ENCODE peak calls at places on chromosome 18, in four cellular contexts. O is transverse colon, R is endothelial cell of umbilical vein, V is HepG2. C is an unnamed sample.

GRCh38 chr18:74869904-74870863 is 272.5 kb downstream of the ZNF407 start:
- DNase-seq in V (no peak), R (no peak), O (no peak), C (no peak)

GRCh38 chr18:5309888-5310470 is 14.5 kb upstream of the ZBTB14 start:
- DNase-seq in R (no peak), O (no peak), V (no peak), C (no peak)

GRCh38 chr18:62399781-62400308 is 74.7 kb downstream of the TNFRSF11A start:
- DNase-seq in R (peak), V (peak), O (peak), C (no peak)

GRCh38 chr18:12362473-12363174 is 14.4 kb downstream of the AFG3L2 start:
- DNase-seq in O (no peak), R (no peak), V (no peak), C (no peak)

GRCh38 chr18:34764451-34764850 is 54.4 kb downstream of the DTNA start:
- DNase-seq in R (no peak), O (no peak), V (no peak), C (no peak)

GRCh38 chr18:62571648-62572047 is 48.8 kb downstream of the ZCCHC2 start:
- DNase-seq in O (no peak), R (no peak), V (no peak), C (no peak)

GRCh38 chr18:76354348-76354747 is 140.7 kb downstream of the ZNF516 start:
- DNase-seq in V (no peak), O (no peak), R (peak), C (peak)

GRCh38 chr18:61400714-61401113 is 67.5 kb downstream of the CDH20 start:
- DNase-seq in R (peak), O (no peak), V (no peak), C (no peak)

GRCh38 chr18:8657873-8658521 is 47.4 kb upstream of the MTCL1 start:
- DNase-seq in V (no peak), R (no peak), O (no peak), C (no peak)

GRCh38 chr18:59718108-59719057 is 21.2 kb upstream of the CCBE1 start:
- DNase-seq in R (peak), O (no peak), V (no peak), C (no peak)

GRCh38 chr18:26133652-26134051 is at the start of gene PSMA8:
- DNase-seq in V (no peak), R (peak), O (peak), C (no peak)

GRCh38 chr18:51123046-51123395 is 74.5 kb downstream of the MEX3C start:
- DNase-seq in R (no peak), V (no peak), O (no peak), C (no peak)

GRCh38 chr18:37309861-37310260 is 255.7 kb downstream of the CELF4 start:
- DNase-seq in V (peak), O (no peak), R (no peak), C (no peak)

GRCh38 chr18:78974115-78974740 is 5.4 kb upstream of the SALL3 start:
- DNase-seq in O (no peak), V (no peak), R (no peak), C (no peak)

GRCh38 chr18:77054288-77054605 is 78.3 kb downstream of the MBP start:
- DNase-seq in V (no peak), O (no peak), R (no peak), C (no peak)

GRCh38 chr18:11991021-11991770 is 9.9 kb downstream of the IMPA2 start:
- DNase-seq in V (no peak), O (no peak), R (no peak), C (no peak)

GRCh38 chr18:12422936-12423335 is 15.2 kb downstream of the PRELID3A start:
- DNase-seq in V (peak), R (no peak), O (no peak), C (no peak)

GRCh38 chr18:43934322-43935050 is 657.2 kb upstream of the SYT4 start:
- DNase-seq in R (no peak), O (no peak), V (no peak), C (no peak)

DNA sequence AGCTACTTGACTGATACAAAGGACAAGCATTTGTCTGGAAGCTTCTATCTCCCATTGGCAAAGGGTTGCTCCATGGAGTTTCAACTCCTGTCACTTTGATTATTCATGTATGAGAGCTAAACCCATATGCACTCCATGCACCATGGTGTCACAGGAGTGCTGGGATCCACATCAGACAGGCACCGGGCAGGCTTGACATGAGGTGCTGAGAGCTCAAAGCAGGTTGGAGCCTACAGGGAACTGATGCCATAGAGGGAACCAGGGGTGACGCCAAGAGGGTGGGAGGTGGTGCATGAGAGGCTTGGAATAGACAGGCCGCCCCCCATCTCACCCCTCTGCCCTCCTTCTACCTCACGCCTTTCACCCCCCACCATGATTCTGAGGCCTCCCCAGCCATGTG is 199.8 kb upstream of the CCDC68 start:
- DNase-seq in V (no peak), O (no peak), R (no peak), C (peak)
- H3K4me3 ChIP-seq in V (no peak), O (no peak), R (no peak), C (no peak)

DNA sequence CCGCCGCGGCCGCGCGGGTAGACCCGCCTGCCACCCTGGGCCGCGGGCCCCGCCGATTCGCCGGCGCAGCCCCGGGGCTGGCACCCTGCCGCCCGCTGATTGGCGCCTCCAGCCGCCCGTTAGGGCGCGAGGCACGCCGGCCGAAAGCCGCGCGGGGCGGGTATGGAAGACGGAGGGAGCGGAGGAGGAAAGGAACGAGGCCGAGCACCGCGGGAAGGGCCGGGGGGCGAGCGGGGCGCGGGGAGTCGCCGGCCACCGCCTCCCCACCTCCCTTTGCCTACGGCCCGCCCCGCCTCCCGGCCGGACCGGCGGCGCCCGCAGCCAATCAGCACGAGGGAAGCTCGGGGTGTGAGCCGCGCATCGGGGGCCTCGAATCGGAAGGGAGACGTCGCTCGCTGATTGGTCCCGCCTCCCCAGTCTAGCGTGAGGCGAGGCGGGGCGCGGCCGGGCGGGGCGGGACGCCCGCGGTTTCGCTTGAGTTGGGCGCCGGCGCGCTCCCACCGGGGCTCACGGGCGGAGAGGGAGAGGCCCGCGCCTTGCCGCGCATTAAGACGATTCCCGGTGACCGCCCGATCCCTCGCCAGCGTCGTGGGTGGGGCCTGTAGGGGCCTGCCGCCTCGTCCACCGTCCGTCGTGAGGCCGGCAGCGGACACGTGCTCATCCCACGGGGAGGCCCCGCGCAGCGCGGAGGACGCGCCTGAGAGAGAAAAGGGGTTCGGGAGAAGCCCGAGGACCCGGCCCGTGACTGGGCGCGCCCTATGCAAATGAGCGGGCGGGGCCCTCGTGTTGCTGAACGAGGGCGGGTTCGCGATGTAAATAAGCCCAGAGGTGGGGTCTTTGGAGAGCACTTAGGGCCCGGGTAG is 616 bp upstream of the SMAD2 start:
- DNase-seq in V (peak), O (peak), R (peak), C (peak)
- TF ChIP-seq POLR2A in V (no peak), O (peak), R (no peak), C (peak)

GRCh38 chr18:46110406-46110805 is 6.2 kb downstream of the HAUS1 start:
- DNase-seq in O (no peak), R (no peak), V (no peak), C (no peak)

GRCh38 chr18:46109386-46109785 is 5.2 kb downstream of the HAUS1 start:
- DNase-seq in O (no peak), V (no peak), R (no peak), C (no peak)

GRCh38 chr18:46113751-46114150 is 9.6 kb downstream of the HAUS1 start:
- DNase-seq in O (no peak), R (peak), V (no peak), C (no peak)
- H3K27ac ChIP-seq in O (no peak), R (no peak), V (no peak), C (no peak)

DNA sequence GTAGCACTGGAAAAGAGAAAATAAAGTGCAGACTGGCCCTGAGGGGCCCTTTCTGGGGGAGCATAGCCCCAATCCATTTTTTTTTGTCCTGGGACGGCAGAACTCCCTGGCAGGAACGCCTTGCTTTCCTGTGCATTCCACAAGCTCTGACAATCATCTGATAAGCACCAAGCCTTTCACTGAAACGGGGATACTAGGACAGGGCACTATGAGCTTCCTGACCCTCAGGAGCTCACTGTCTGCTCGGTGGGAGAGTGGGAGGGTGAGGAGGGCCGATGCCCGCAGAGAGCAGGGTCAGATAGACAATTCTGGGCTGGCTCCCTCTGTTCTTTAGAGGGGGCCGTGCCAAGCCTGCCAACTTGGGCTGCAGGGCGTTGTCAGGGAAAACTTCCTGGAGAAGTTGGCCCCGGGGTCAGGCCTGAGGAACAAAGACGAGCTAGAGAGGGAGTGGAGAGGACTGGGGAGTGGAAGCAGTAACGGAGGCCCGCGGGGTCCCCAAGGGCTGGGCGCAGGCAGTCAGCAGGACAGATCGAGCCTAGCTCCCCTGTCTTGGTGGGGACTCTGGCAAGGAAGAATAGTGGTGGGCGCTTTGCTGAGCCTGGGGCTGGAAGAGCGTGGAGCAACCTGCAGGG is 82.0 kb downstream of the CTAGE1 start:
- DNase-seq in V (no peak), O (peak), R (peak), C (no peak)
- H3K4me3 ChIP-seq in V (no peak), O (peak), R (no peak), C (no peak)

DNA sequence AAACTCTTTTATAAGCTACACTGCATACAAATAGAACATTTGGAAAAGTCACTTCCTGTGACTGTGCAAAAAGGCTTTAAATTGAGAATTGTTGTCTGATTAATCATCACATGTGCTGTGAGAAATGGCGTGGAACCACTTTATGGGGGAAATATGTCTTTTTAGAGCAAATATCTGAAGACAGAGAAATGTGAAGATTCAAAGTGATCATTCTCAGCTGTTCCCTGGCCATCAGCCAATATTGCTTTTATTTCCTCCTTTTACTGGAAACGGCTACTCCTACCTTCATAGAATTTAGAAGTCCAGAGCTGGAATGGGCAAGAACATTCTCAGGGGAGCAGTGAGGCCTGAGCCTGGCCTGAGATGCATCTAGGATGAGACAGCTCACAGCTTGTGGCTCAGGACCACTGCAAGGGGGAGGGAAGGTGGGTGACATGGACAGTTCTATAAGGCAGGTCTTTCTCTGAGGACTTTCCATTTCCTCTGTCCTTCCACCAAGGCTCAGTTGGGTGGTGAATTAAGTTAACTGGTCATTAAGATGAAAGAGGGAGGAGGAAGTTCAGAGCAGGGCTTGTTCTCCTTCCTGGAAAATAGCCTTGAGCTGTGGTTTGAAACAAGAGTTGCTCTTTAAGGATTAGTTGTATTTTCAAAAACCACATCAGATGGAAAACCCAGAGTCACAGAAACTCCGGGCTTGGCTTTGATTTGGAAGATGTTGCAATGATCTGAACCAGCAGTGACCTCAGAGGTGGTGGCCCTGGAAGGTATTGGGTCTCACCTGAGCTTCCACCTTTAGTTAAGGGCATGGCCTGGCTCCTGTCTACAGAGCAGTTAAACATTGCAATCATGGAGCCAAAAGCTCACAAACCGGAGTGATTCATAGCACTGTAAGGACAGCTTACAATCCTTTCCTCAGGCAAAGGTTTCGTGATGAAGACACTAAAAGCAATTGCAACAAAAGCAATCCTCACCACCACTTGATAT is 144.3 kb downstream of the VAPA start:
- DNase-seq in O (no peak), V (no peak), R (peak), C (no peak)
- TF ChIP-seq POLR2A in O (no peak), V (no peak), R (peak), C (no peak)

DNA sequence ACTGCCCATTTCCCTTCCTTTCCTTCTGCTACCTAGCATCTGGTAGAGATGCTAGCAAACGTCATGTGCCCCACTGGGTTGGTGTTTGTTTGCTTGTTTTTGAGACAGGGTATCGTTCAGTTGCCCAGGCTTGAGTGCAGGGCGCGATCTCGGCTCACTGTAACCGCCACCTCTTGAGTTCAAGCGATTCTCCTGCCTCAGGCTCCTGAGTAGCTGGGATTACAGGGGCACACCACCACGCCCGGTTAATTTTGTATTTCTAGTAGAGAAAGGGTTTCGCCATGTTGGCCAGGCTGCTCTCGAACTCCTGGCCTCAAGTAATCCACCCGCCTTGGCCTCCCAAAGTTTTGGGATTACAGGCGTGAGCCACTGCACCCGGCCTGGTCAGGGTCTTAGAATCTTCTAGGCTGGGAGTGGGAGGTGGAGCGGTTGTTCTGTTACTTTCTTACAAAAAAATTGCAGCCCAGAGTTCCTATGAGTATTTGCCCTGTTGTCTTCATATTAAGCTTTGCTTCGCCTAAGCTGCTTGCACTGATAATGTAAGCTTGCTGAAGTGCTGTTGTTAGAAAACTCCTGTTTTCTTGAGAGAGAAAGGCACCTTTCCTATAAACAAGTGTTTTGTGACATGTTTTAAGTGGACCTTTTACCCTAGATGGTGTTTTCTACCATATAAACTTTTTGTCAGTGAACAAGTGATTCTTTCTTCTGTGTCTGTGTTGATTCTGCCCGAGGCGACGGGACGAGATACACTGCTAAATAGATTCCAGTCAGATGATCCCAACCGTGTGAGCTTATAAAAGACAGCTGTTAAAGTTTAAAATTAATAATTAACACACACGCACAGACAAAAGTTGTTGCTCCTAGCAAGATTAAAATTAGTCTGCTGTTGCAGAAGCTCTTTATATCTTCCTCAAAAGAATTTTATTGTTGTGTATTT is 23.9 kb downstream of the CABLES1 start:
- DNase-seq in V (no peak), R (no peak), O (no peak), C (no peak)
- H3K27ac ChIP-seq in V (peak), R (no peak), O (no peak), C (no peak)

C was measured in esophagus muscularis mucosa.